ENCODE peak calls at places on chromosome 5, in eight cellular contexts. One of them, this sample, is unnamed. For H3K4me1, the result is how much of the 10 kb centered on the place peaks cover.

GRCh38 chr5:174204914-174205313 is 159.4 kb downstream of the NSG2 start:
- DNase-seq in A549: no peak
- DNase-seq in BE2C: no peak
- DNase-seq in spleen: no peak
- DNase-seq in adrenal gland: no peak
- DNase-seq in CD8-positive, alpha-beta T cell: no peak
- DNase-seq in colonic mucosa: no peak
- DNase-seq in SJSA1: no peak
- DNase-seq in this sample: no peak

GRCh38 chr5:107289030-107289714 is 381.6 kb downstream of the EFNA5 start:
- DNase-seq in A549: no peak
- DNase-seq in BE2C: no peak
- DNase-seq in spleen: no peak
- DNase-seq in adrenal gland: no peak
- DNase-seq in CD8-positive, alpha-beta T cell: no peak
- DNase-seq in colonic mucosa: no peak
- DNase-seq in SJSA1: no peak
- DNase-seq in this sample: no peak

GRCh38 chr5:58366461-58366860 is 93.4 kb downstream of the PLK2 start:
- DNase-seq in A549: no peak
- DNase-seq in BE2C: no peak
- DNase-seq in spleen: no peak
- DNase-seq in adrenal gland: no peak
- DNase-seq in CD8-positive, alpha-beta T cell: no peak
- DNase-seq in colonic mucosa: no peak
- DNase-seq in SJSA1: no peak
- DNase-seq in this sample: peak

GRCh38 chr5:121500262-121500792 is 351.4 kb upstream of the FTMT start:
- DNase-seq in A549: no peak
- DNase-seq in BE2C: no peak
- DNase-seq in spleen: no peak
- DNase-seq in adrenal gland: no peak
- DNase-seq in CD8-positive, alpha-beta T cell: no peak
- DNase-seq in colonic mucosa: no peak
- DNase-seq in SJSA1: no peak
- DNase-seq in this sample: no peak

GRCh38 chr5:138354926-138355378 is 2.5 kb downstream of the KDM3B start:
- DNase-seq in A549: peak
- DNase-seq in BE2C: peak
- DNase-seq in spleen: no peak
- DNase-seq in adrenal gland: peak
- DNase-seq in CD8-positive, alpha-beta T cell: no peak
- DNase-seq in colonic mucosa: no peak
- DNase-seq in SJSA1: peak
- DNase-seq in this sample: peak

GRCh38 chr5:1850324-1851154 is 32.2 kb downstream of the IRX4 start:
- DNase-seq in A549: no peak
- DNase-seq in BE2C: no peak
- DNase-seq in spleen: no peak
- DNase-seq in adrenal gland: no peak
- DNase-seq in CD8-positive, alpha-beta T cell: no peak
- DNase-seq in colonic mucosa: no peak
- DNase-seq in SJSA1: no peak
- DNase-seq in this sample: no peak

GRCh38 chr5:87755378-87755777 is 342.6 kb upstream of the CCNH start:
- DNase-seq in A549: no peak
- DNase-seq in BE2C: no peak
- DNase-seq in spleen: no peak
- DNase-seq in adrenal gland: no peak
- DNase-seq in CD8-positive, alpha-beta T cell: no peak
- DNase-seq in colonic mucosa: no peak
- DNase-seq in SJSA1: no peak
- DNase-seq in this sample: no peak

GRCh38 chr5:39648539-39649200 is 223.9 kb upstream of the DAB2 start:
- DNase-seq in A549: peak
- DNase-seq in BE2C: no peak
- DNase-seq in spleen: no peak
- DNase-seq in adrenal gland: no peak
- DNase-seq in CD8-positive, alpha-beta T cell: no peak
- DNase-seq in colonic mucosa: peak
- DNase-seq in SJSA1: no peak
- DNase-seq in this sample: no peak

GRCh38 chr5:142017832-142018427 is 5.1 kb upstream of the GNPDA1 start:
- DNase-seq in A549: no peak
- DNase-seq in BE2C: no peak
- DNase-seq in spleen: no peak
- DNase-seq in adrenal gland: no peak
- DNase-seq in CD8-positive, alpha-beta T cell: no peak
- DNase-seq in colonic mucosa: no peak
- DNase-seq in SJSA1: peak
- DNase-seq in this sample: no peak

GRCh38 chr5:145925353-145925752 is 11.0 kb upstream of the SH3RF2 start:
- DNase-seq in A549: peak
- DNase-seq in BE2C: no peak
- DNase-seq in spleen: no peak
- DNase-seq in adrenal gland: no peak
- DNase-seq in CD8-positive, alpha-beta T cell: no peak
- DNase-seq in colonic mucosa: no peak
- DNase-seq in SJSA1: peak
- DNase-seq in this sample: peak

GRCh38 chr5:151219789-151220188 is 4.1 kb downstream of the CCDC69 start:
- DNase-seq in A549: no peak
- DNase-seq in BE2C: no peak
- DNase-seq in spleen: no peak
- DNase-seq in adrenal gland: no peak
- DNase-seq in CD8-positive, alpha-beta T cell: no peak
- DNase-seq in colonic mucosa: no peak
- DNase-seq in SJSA1: no peak
- DNase-seq in this sample: no peak
- H3K4me1 ChIP-seq in A549: under half
- H3K4me1 ChIP-seq in BE2C: under half
- H3K4me1 ChIP-seq in spleen: half or more
- H3K4me1 ChIP-seq in adrenal gland: half or more
- H3K4me1 ChIP-seq in CD8-positive, alpha-beta T cell: half or more
- H3K4me1 ChIP-seq in colonic mucosa: under half
- H3K4me1 ChIP-seq in SJSA1: under half
- H3K4me1 ChIP-seq in this sample: under half

DNA sequence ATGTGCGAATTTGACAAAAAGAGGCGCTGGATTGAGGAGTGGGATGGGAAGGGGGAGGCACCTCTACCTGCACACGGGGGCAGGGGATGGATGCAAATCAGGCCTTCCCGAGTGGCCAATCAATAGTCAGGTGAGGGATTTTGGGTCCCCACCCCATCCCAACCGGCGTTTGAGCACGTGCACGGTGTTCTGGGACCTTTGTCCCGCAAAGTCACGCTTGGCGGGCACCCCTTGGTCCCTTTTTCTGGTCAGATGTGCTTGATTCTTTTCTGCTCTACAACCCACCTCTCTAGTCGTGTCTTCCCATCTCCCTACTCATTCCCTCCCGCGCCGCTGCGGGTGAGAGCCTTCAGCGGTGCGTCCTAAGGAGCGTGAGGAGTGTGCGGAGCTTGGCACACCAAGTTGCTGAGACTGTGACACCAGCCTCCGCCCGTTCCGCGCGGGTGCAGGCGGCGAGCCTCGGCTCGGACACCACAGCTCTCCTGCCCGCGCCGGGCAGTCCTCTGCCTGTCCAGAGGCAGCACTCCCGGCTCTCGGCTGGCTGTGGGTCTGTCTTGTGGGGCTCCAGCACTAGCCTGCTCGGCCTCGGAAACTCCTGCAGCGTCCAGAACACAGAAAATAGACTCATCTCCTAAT is 495 bp upstream of the ADAMTS19 start:
- DNase-seq in A549: peak
- DNase-seq in BE2C: no peak
- DNase-seq in spleen: peak
- DNase-seq in adrenal gland: no peak
- DNase-seq in CD8-positive, alpha-beta T cell: no peak
- DNase-seq in colonic mucosa: peak
- DNase-seq in SJSA1: no peak
- DNase-seq in this sample: peak
- H3K4me1 ChIP-seq in A549: under half
- H3K4me1 ChIP-seq in BE2C: under half
- H3K4me1 ChIP-seq in spleen: under half
- H3K4me1 ChIP-seq in adrenal gland: under half
- H3K4me1 ChIP-seq in CD8-positive, alpha-beta T cell: under half
- H3K4me1 ChIP-seq in colonic mucosa: under half
- H3K4me1 ChIP-seq in SJSA1: under half
- H3K4me1 ChIP-seq in this sample: under half

DNA sequence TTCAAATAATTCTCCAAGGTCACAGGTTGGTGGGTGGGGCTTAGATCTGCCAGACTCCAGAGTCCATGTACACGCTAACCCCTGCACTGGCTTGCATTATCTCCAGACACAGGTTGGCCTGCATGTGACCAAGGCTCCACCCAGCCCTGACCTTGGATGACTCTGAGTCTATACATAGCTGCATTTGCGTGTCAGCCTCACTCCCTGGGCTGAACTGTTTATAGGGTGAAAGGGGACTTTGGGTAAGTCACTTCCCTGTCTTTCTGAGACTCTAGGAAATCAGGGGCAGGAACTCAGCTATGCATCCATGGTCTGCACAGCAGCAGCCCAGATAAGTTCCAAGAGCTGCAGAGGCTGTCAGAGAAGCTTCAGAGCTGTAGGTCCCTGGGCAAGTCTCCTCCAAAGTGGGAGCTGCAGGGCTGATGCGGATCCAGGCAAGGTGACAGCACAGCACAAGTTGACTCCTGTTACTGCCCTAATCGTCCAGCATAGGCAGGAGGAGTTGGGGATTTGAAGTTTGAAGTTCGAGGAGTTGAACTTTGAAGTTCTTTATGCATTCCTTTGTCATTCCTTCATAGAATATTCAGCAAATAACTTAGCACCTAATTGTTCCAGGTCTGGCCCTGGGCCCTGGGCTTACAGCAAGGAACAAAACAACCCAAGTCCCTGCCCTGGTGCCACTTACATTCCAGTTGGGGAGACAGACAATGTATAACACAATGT is 53.4 kb downstream of the SLC22A5 start:
- DNase-seq in A549: peak
- DNase-seq in BE2C: no peak
- DNase-seq in spleen: peak
- DNase-seq in adrenal gland: peak
- DNase-seq in CD8-positive, alpha-beta T cell: no peak
- DNase-seq in colonic mucosa: peak
- DNase-seq in SJSA1: peak
- DNase-seq in this sample: no peak
- H3K4me1 ChIP-seq in A549: half or more
- H3K4me1 ChIP-seq in BE2C: under half
- H3K4me1 ChIP-seq in spleen: half or more
- H3K4me1 ChIP-seq in adrenal gland: half or more
- H3K4me1 ChIP-seq in CD8-positive, alpha-beta T cell: half or more
- H3K4me1 ChIP-seq in colonic mucosa: half or more
- H3K4me1 ChIP-seq in SJSA1: half or more
- H3K4me1 ChIP-seq in this sample: half or more

GRCh38 chr5:16665611-16666010 is 48.8 kb upstream of the RETREG1 start:
- DNase-seq in A549: no peak
- DNase-seq in BE2C: no peak
- DNase-seq in spleen: no peak
- DNase-seq in adrenal gland: no peak
- DNase-seq in CD8-positive, alpha-beta T cell: no peak
- DNase-seq in colonic mucosa: no peak
- DNase-seq in SJSA1: no peak
- DNase-seq in this sample: no peak

GRCh38 chr5:16666140-16666860 is 49.5 kb upstream of the RETREG1 start:
- DNase-seq in A549: no peak
- DNase-seq in BE2C: no peak
- DNase-seq in spleen: no peak
- DNase-seq in adrenal gland: no peak
- DNase-seq in CD8-positive, alpha-beta T cell: no peak
- DNase-seq in colonic mucosa: peak
- DNase-seq in SJSA1: no peak
- DNase-seq in this sample: no peak

GRCh38 chr5:16666861-16667481 is 50.2 kb upstream of the RETREG1 start:
- DNase-seq in A549: no peak
- DNase-seq in BE2C: peak
- DNase-seq in spleen: no peak
- DNase-seq in adrenal gland: no peak
- DNase-seq in CD8-positive, alpha-beta T cell: no peak
- DNase-seq in colonic mucosa: peak
- DNase-seq in SJSA1: no peak
- DNase-seq in this sample: peak

GRCh38 chr5:16669776-16670175 is 53.0 kb upstream of the RETREG1 start:
- DNase-seq in A549: no peak
- DNase-seq in BE2C: no peak
- DNase-seq in spleen: no peak
- DNase-seq in adrenal gland: no peak
- DNase-seq in CD8-positive, alpha-beta T cell: no peak
- DNase-seq in colonic mucosa: no peak
- DNase-seq in SJSA1: peak
- DNase-seq in this sample: peak

GRCh38 chr5:16668194-16668593 is 51.4 kb upstream of the RETREG1 start:
- DNase-seq in A549: no peak
- DNase-seq in BE2C: no peak
- DNase-seq in spleen: no peak
- DNase-seq in adrenal gland: no peak
- DNase-seq in CD8-positive, alpha-beta T cell: no peak
- DNase-seq in colonic mucosa: no peak
- DNase-seq in SJSA1: no peak
- DNase-seq in this sample: no peak
- H3K4me1 ChIP-seq in A549: under half
- H3K4me1 ChIP-seq in BE2C: under half
- H3K4me1 ChIP-seq in spleen: under half
- H3K4me1 ChIP-seq in adrenal gland: under half
- H3K4me1 ChIP-seq in CD8-positive, alpha-beta T cell: under half
- H3K4me1 ChIP-seq in colonic mucosa: under half
- H3K4me1 ChIP-seq in SJSA1: under half
- H3K4me1 ChIP-seq in this sample: under half

GRCh38 chr5:95808686-95809413 is 13.7 kb downstream of the GLRX start:
- DNase-seq in A549: no peak
- DNase-seq in BE2C: no peak
- DNase-seq in spleen: peak
- DNase-seq in adrenal gland: peak
- DNase-seq in CD8-positive, alpha-beta T cell: peak
- DNase-seq in colonic mucosa: peak
- DNase-seq in SJSA1: no peak
- DNase-seq in this sample: peak
- H3K4me1 ChIP-seq in A549: half or more
- H3K4me1 ChIP-seq in BE2C: under half
- H3K4me1 ChIP-seq in spleen: half or more
- H3K4me1 ChIP-seq in adrenal gland: under half
- H3K4me1 ChIP-seq in CD8-positive, alpha-beta T cell: half or more
- H3K4me1 ChIP-seq in colonic mucosa: under half
- H3K4me1 ChIP-seq in SJSA1: under half
- H3K4me1 ChIP-seq in this sample: under half

DNA sequence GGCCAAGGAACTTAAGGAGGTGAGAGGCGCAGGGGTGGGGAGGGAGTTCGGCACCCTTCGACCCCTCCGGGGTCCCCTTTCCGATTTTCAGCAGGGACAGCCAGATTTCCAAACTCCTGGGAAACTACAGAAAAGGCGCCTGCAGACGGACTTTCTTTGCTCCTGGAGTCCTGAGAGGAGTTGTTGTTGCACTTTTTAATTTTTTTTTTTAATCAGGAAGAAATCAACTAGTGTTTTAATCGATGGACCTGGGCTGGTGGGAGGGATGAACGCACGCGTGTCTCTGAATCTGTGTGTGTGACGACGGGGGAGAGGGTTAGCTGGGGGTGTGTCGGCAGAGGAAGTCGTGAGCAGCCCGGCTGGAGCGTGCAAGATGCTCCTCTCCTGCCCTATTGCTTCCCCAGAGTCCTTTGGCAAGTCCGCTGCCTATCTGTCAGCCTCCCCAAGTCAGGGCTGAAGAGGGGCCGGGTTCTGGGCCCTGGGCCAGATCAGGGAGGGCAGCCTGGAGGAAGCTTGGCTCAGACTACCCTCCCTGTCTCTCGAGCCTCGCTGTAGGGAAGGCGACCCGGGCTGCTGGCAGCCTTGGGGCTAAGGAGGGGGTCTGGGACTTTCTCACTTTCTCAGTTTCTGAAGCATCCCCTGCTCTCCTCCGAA is 654 bp downstream of the PRR16 start:
- DNase-seq in A549: no peak
- DNase-seq in BE2C: peak
- DNase-seq in spleen: peak
- DNase-seq in adrenal gland: peak
- DNase-seq in CD8-positive, alpha-beta T cell: no peak
- DNase-seq in colonic mucosa: peak
- DNase-seq in SJSA1: peak
- DNase-seq in this sample: peak
- H3K4me1 ChIP-seq in A549: under half
- H3K4me1 ChIP-seq in BE2C: under half
- H3K4me1 ChIP-seq in spleen: under half
- H3K4me1 ChIP-seq in adrenal gland: under half
- H3K4me1 ChIP-seq in CD8-positive, alpha-beta T cell: under half
- H3K4me1 ChIP-seq in colonic mucosa: under half
- H3K4me1 ChIP-seq in SJSA1: under half
- H3K4me1 ChIP-seq in this sample: under half